ENCODE peak calls at places on chromosomes 4 and X, in five cellular contexts. One of them, this sample, is unnamed. For H3K4me1, the result is how much of the 10 kb centered on the place peaks cover.

GRCh38 chr4:522438-522837 is 23.4 kb downstream of the PIGG start:
- DNase-seq in adrenal gland: no peak
- DNase-seq in CD8-positive, alpha-beta T cell: no peak
- DNase-seq in left lung: no peak
- DNase-seq in neuronal stem cell: no peak
- DNase-seq in this sample: no peak

GRCh38 chr4:148229798-148230197 is 212.4 kb downstream of the NR3C2 start:
- DNase-seq in adrenal gland: no peak
- DNase-seq in CD8-positive, alpha-beta T cell: no peak
- DNase-seq in left lung: no peak
- DNase-seq in neuronal stem cell: no peak
- DNase-seq in this sample: no peak

GRCh38 chrX:130523460-130524394 is 121.9 kb downstream of the RBMX2 start:
- DNase-seq in adrenal gland: peak
- DNase-seq in CD8-positive, alpha-beta T cell: no peak
- DNase-seq in left lung: no peak
- DNase-seq in neuronal stem cell: peak
- DNase-seq in this sample: peak

GRCh38 chr4:17111959-17112659 is 213.7 kb upstream of the LDB2 start:
- DNase-seq in adrenal gland: peak
- DNase-seq in CD8-positive, alpha-beta T cell: no peak
- DNase-seq in left lung: no peak
- DNase-seq in neuronal stem cell: peak
- DNase-seq in this sample: peak

GRCh38 chr4:15376594-15376993 is 51.2 kb upstream of the C1QTNF7 start:
- DNase-seq in adrenal gland: no peak
- DNase-seq in CD8-positive, alpha-beta T cell: no peak
- DNase-seq in left lung: no peak
- DNase-seq in neuronal stem cell: no peak
- DNase-seq in this sample: no peak

GRCh38 chr4:14681330-14681729 is 321.0 kb upstream of the CPEB2 start:
- DNase-seq in adrenal gland: no peak
- DNase-seq in CD8-positive, alpha-beta T cell: no peak
- DNase-seq in left lung: no peak
- DNase-seq in neuronal stem cell: no peak
- DNase-seq in this sample: no peak

GRCh38 chr4:98510757-98511517 is 147.5 kb downstream of the TSPAN5 start:
- DNase-seq in adrenal gland: no peak
- DNase-seq in CD8-positive, alpha-beta T cell: no peak
- DNase-seq in left lung: no peak
- DNase-seq in neuronal stem cell: no peak
- DNase-seq in this sample: no peak

GRCh38 chr4:178412455-178412854 is 970.2 kb upstream of the AGA start:
- DNase-seq in adrenal gland: no peak
- DNase-seq in CD8-positive, alpha-beta T cell: no peak
- DNase-seq in left lung: no peak
- DNase-seq in neuronal stem cell: no peak
- DNase-seq in this sample: no peak

GRCh38 chr4:106583567-106583966 is 215.0 kb upstream of the GIMD1 start:
- DNase-seq in adrenal gland: no peak
- DNase-seq in CD8-positive, alpha-beta T cell: no peak
- DNase-seq in left lung: no peak
- DNase-seq in neuronal stem cell: no peak
- DNase-seq in this sample: no peak

GRCh38 chrX:2863646-2864045 is 34.9 kb downstream of the GYG2 start:
- DNase-seq in adrenal gland: no peak
- DNase-seq in CD8-positive, alpha-beta T cell: no peak
- DNase-seq in left lung: no peak
- DNase-seq in neuronal stem cell: no peak
- DNase-seq in this sample: no peak

GRCh38 chr4:128386761-128387599 is 99.4 kb upstream of the PGRMC2 start:
- DNase-seq in adrenal gland: peak
- DNase-seq in CD8-positive, alpha-beta T cell: no peak
- DNase-seq in left lung: peak
- DNase-seq in neuronal stem cell: no peak
- DNase-seq in this sample: peak

GRCh38 chr4:73070072-73070385 is 513 bp upstream of the COX18 start:
- DNase-seq in adrenal gland: no peak
- DNase-seq in CD8-positive, alpha-beta T cell: no peak
- DNase-seq in left lung: no peak
- DNase-seq in neuronal stem cell: no peak
- DNase-seq in this sample: no peak

GRCh38 chr4:149896428-149896827 is 80.8 kb upstream of the IQCM start:
- DNase-seq in adrenal gland: no peak
- DNase-seq in CD8-positive, alpha-beta T cell: no peak
- DNase-seq in left lung: no peak
- DNase-seq in neuronal stem cell: no peak
- DNase-seq in this sample: peak

DNA sequence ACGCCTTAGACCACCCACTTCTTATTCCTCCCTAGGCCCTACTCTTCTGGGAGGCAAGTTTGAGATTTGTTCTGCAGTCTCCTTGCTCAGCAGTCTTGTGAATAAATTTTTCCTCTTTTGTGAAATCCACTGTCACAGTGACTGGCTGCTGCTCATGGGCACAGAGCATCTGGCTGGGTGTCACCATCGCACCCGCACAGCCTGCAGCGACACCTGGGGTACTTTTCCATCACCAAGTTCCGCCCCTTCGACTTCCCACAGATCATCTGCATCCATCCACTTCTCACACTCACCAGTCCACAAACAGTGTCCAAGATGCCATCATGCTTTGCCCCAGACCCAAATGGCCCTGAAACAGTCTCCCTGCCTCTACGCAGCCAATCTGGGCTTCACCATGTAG is 36.4 kb upstream of the AFAP1 start:
- DNase-seq in adrenal gland: no peak
- DNase-seq in CD8-positive, alpha-beta T cell: no peak
- DNase-seq in left lung: no peak
- DNase-seq in neuronal stem cell: no peak
- DNase-seq in this sample: no peak
- H3K4me1 ChIP-seq in adrenal gland: under half
- H3K4me1 ChIP-seq in CD8-positive, alpha-beta T cell: under half
- H3K4me1 ChIP-seq in left lung: under half
- H3K4me1 ChIP-seq in neuronal stem cell: under half
- H3K4me1 ChIP-seq in this sample: under half

GRCh38 chrX:24646745-24647182 is 383 bp downstream of the PCYT1B start:
- DNase-seq in adrenal gland: no peak
- DNase-seq in CD8-positive, alpha-beta T cell: no peak
- DNase-seq in left lung: no peak
- DNase-seq in neuronal stem cell: peak
- DNase-seq in this sample: peak
- H3K27ac ChIP-seq in adrenal gland: no peak
- H3K27ac ChIP-seq in CD8-positive, alpha-beta T cell: no peak
- H3K27ac ChIP-seq in left lung: no peak
- H3K27ac ChIP-seq in neuronal stem cell: peak
- H3K27ac ChIP-seq in this sample: peak

DNA sequence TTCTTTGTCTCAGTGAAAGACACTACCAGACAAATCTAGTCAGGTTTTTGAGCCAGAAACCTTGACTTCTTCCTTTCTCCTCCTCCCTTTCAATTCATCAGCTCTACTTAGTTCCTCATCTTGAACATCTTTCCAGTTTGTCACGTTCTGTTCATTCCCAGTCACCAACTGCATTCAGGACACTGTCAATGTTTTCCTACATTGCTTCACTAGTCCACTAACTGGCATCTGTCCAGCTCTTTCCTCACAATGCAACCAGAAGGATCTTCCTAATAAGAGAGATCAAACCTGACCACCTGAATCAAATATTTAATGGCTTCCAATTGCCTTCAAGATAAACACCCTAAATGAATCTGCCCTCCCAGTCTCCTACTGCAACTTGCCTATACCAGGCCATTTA is 52.5 kb downstream of the SYNPO2 start:
- DNase-seq in adrenal gland: peak
- DNase-seq in CD8-positive, alpha-beta T cell: no peak
- DNase-seq in left lung: no peak
- DNase-seq in neuronal stem cell: no peak
- DNase-seq in this sample: peak
- H3K4me1 ChIP-seq in adrenal gland: under half
- H3K4me1 ChIP-seq in CD8-positive, alpha-beta T cell: under half
- H3K4me1 ChIP-seq in left lung: under half
- H3K4me1 ChIP-seq in neuronal stem cell: under half
- H3K4me1 ChIP-seq in this sample: under half

GRCh38 chr4:113683143-113683542 is 78.4 kb downstream of the CAMK2D start:
- DNase-seq in adrenal gland: no peak
- DNase-seq in CD8-positive, alpha-beta T cell: peak
- DNase-seq in left lung: no peak
- DNase-seq in neuronal stem cell: no peak
- DNase-seq in this sample: no peak

GRCh38 chr4:113682730-113683129 is 78.8 kb downstream of the CAMK2D start:
- DNase-seq in adrenal gland: no peak
- DNase-seq in CD8-positive, alpha-beta T cell: no peak
- DNase-seq in left lung: no peak
- DNase-seq in neuronal stem cell: no peak
- DNase-seq in this sample: no peak

GRCh38 chr4:113689394-113689793 is 72.1 kb downstream of the CAMK2D start:
- DNase-seq in adrenal gland: no peak
- DNase-seq in CD8-positive, alpha-beta T cell: no peak
- DNase-seq in left lung: no peak
- DNase-seq in neuronal stem cell: no peak
- DNase-seq in this sample: no peak

GRCh38 chr4:113686950-113687718 is 74.4 kb downstream of the CAMK2D start:
- DNase-seq in adrenal gland: no peak
- DNase-seq in CD8-positive, alpha-beta T cell: no peak
- DNase-seq in left lung: no peak
- DNase-seq in neuronal stem cell: no peak
- DNase-seq in this sample: no peak

DNA sequence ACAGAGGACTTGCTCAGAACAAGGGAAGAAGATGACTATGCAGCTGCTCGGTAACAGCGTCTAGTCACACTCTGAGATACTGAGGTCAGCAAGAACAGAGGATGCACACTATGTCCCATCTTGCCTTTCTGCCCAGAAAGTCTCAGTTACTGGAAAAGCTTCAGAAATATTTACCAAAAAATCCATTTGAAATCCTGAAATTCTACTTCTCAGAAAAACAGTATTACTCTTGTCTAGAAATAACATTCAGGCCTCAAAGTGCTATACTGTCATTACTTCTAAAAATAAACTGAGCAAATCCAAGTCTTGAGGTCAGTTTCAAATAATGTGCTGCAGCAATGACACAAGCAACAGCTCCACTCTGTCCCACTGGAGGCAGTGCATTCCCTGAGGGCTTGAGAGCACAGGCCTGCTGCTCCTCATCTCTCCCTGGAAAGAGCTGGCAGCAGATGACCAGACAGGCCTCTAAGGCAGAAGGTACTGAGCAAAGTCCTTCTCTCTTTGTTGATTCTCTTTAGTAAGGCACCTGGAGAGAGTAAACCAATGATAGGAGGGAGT is 76.9 kb downstream of the CAMK2D start:
- DNase-seq in adrenal gland: peak
- DNase-seq in CD8-positive, alpha-beta T cell: no peak
- DNase-seq in left lung: no peak
- DNase-seq in neuronal stem cell: no peak
- DNase-seq in this sample: peak
- H3K27ac ChIP-seq in adrenal gland: peak
- H3K27ac ChIP-seq in CD8-positive, alpha-beta T cell: no peak
- H3K27ac ChIP-seq in left lung: no peak
- H3K27ac ChIP-seq in neuronal stem cell: no peak
- H3K27ac ChIP-seq in this sample: no peak

GRCh38 chrX:42946544-42947223 is 168.7 kb upstream of the PPP1R2C start:
- DNase-seq in adrenal gland: no peak
- DNase-seq in CD8-positive, alpha-beta T cell: no peak
- DNase-seq in left lung: no peak
- DNase-seq in neuronal stem cell: no peak
- DNase-seq in this sample: no peak
- H3K4me1 ChIP-seq in adrenal gland: under half
- H3K4me1 ChIP-seq in CD8-positive, alpha-beta T cell: half or more
- H3K4me1 ChIP-seq in left lung: under half
- H3K4me1 ChIP-seq in neuronal stem cell: under half
- H3K4me1 ChIP-seq in this sample: under half

GRCh38 chrX:118498755-118499154 is 3.1 kb downstream of the DOCK11 start:
- DNase-seq in adrenal gland: no peak
- DNase-seq in CD8-positive, alpha-beta T cell: no peak
- DNase-seq in left lung: no peak
- DNase-seq in neuronal stem cell: no peak
- DNase-seq in this sample: no peak

GRCh38 chrX:118499295-118499694 is 3.7 kb downstream of the DOCK11 start:
- DNase-seq in adrenal gland: no peak
- DNase-seq in CD8-positive, alpha-beta T cell: no peak
- DNase-seq in left lung: no peak
- DNase-seq in neuronal stem cell: no peak
- DNase-seq in this sample: peak

GRCh38 chrX:118496763-118497079 is 1.1 kb downstream of the DOCK11 start:
- DNase-seq in adrenal gland: no peak
- DNase-seq in CD8-positive, alpha-beta T cell: no peak
- DNase-seq in left lung: no peak
- DNase-seq in neuronal stem cell: no peak
- DNase-seq in this sample: peak

GRCh38 chrX:118497180-118497814 is 1.7 kb downstream of the DOCK11 start:
- DNase-seq in adrenal gland: no peak
- DNase-seq in CD8-positive, alpha-beta T cell: peak
- DNase-seq in left lung: no peak
- DNase-seq in neuronal stem cell: no peak
- DNase-seq in this sample: no peak

GRCh38 chrX:118498351-118498750 is 2.7 kb downstream of the DOCK11 start:
- DNase-seq in adrenal gland: no peak
- DNase-seq in CD8-positive, alpha-beta T cell: no peak
- DNase-seq in left lung: no peak
- DNase-seq in neuronal stem cell: no peak
- DNase-seq in this sample: peak
- H3K27ac ChIP-seq in adrenal gland: no peak
- H3K27ac ChIP-seq in CD8-positive, alpha-beta T cell: peak
- H3K27ac ChIP-seq in left lung: no peak
- H3K27ac ChIP-seq in neuronal stem cell: no peak
- H3K27ac ChIP-seq in this sample: peak

GRCh38 chr4:183183906-183184535 is 85.0 kb downstream of the WWC2 start:
- DNase-seq in adrenal gland: no peak
- DNase-seq in CD8-positive, alpha-beta T cell: no peak
- DNase-seq in left lung: no peak
- DNase-seq in neuronal stem cell: no peak
- DNase-seq in this sample: no peak
- H3K4me1 ChIP-seq in adrenal gland: under half
- H3K4me1 ChIP-seq in CD8-positive, alpha-beta T cell: under half
- H3K4me1 ChIP-seq in left lung: under half
- H3K4me1 ChIP-seq in neuronal stem cell: under half
- H3K4me1 ChIP-seq in this sample: under half

This sample was measured in SJCRH30.